ENCODE peak calls at places on chromosomes 2 and 18, in eight cellular contexts. U is breast epithelium, X is spleen, W is SK-N-SH, I is HepG2, P is GM12878, T is GM23338, N is esophagus muscularis mucosa. Y is an unnamed sample. For H3K4me1, the result is how much of the 10 kb centered on the place peaks cover.

GRCh38 chr18:39737869-39738268 is 2172.3 kb upstream of the CELF4 start:
- DNase-seq in T (no peak), P (no peak), W (no peak), N (no peak), X (no peak), I (no peak), U (no peak), Y (no peak)

GRCh38 chr18:23302852-23303527 is 150.1 kb upstream of the RIOK3 start:
- DNase-seq in U (no peak), W (no peak), T (no peak), P (no peak), I (no peak), N (no peak), X (no peak), Y (no peak)

GRCh38 chr18:36298113-36298701 is 694 bp downstream of the FHOD3 start:
- DNase-seq in T (peak), U (no peak), I (no peak), W (peak), X (peak), P (no peak), N (peak), Y (no peak)

GRCh38 chr2:142718731-142719130 is 158.7 kb upstream of the KYNU start:
- DNase-seq in T (no peak), U (no peak), P (no peak), X (no peak), I (no peak), N (no peak), W (no peak), Y (no peak)

GRCh38 chr2:204529795-204530463 is 15.3 kb upstream of the PARD3B start:
- DNase-seq in N (no peak), T (no peak), U (no peak), X (no peak), W (no peak), I (no peak), P (peak), Y (no peak)

GRCh38 chr2:153059338-153060052 is 341.1 kb downstream of the ARL6IP6 start:
- DNase-seq in X (no peak), U (no peak), I (peak), P (no peak), N (no peak), W (no peak), T (peak), Y (no peak)

GRCh38 chr2:194062401-194062800 is 1594.6 kb upstream of the SLC39A10 start:
- DNase-seq in P (no peak), U (no peak), I (no peak), N (no peak), W (no peak), T (no peak), X (no peak), Y (no peak)

GRCh38 chr2:24597181-24597870 is 106.3 kb downstream of the NCOA1 start:
- DNase-seq in U (no peak), T (no peak), P (no peak), I (no peak), X (no peak), N (no peak), W (no peak), Y (no peak)

GRCh38 chr2:12502759-12503158 is 214.0 kb upstream of the TRIB2 start:
- DNase-seq in U (no peak), P (no peak), W (no peak), T (no peak), I (no peak), N (peak), X (no peak), Y (no peak)

GRCh38 chr2:65630643-65631042 is 198.2 kb upstream of the SPRED2 start:
- DNase-seq in X (no peak), P (no peak), U (no peak), T (no peak), W (no peak), I (no peak), N (peak), Y (no peak)

GRCh38 chr2:49240608-49241007 is 86.3 kb upstream of the FSHR start:
- DNase-seq in P (no peak), I (peak), W (no peak), N (no peak), T (no peak), X (no peak), U (no peak), Y (no peak)

GRCh38 chr2:147463881-147464520 is 380.8 kb upstream of the ACVR2A start:
- DNase-seq in P (no peak), W (no peak), N (no peak), T (no peak), U (no peak), X (no peak), I (peak), Y (no peak)

GRCh38 chr18:79392226-79392625 is 3.5 kb upstream of the NFATC1 start:
- DNase-seq in I (no peak), T (no peak), N (no peak), P (no peak), U (no peak), W (no peak), X (peak), Y (no peak)

GRCh38 chr2:154173919-154174318 is 302.2 kb downstream of the GALNT13 start:
- DNase-seq in I (no peak), P (no peak), W (no peak), X (no peak), T (no peak), U (no peak), N (no peak), Y (no peak)

GRCh38 chr2:26581266-26581990 is 59.7 kb downstream of the CIB4 start:
- DNase-seq in P (no peak), N (no peak), T (no peak), I (no peak), X (peak), U (no peak), W (peak), Y (peak)

GRCh38 chr2:98771771-98772521 is 41.0 kb upstream of the MGAT4A start:
- DNase-seq in I (no peak), N (peak), P (no peak), U (no peak), W (no peak), X (peak), T (no peak), Y (no peak)

GRCh38 chr2:65655000-65655399 is 222.6 kb upstream of the SPRED2 start:
- DNase-seq in N (no peak), P (no peak), U (no peak), X (no peak), T (no peak), W (no peak), I (no peak), Y (no peak)

GRCh38 chr2:64832926-64833325 is 156.3 kb upstream of the SLC1A4 start:
- DNase-seq in W (no peak), I (no peak), P (no peak), U (no peak), N (no peak), T (no peak), X (no peak), Y (no peak)

GRCh38 chr2:70769450-70769849 is 1.4 kb upstream of the ADD2 start:
- DNase-seq in I (no peak), P (no peak), X (no peak), N (no peak), U (no peak), T (no peak), W (no peak), Y (no peak)

GRCh38 chr2:177334940-177335543 is 57.5 kb upstream of the AGPS start:
- DNase-seq in T (peak), W (peak), I (peak), U (no peak), P (no peak), X (no peak), N (no peak), Y (no peak)

GRCh38 chr18:22171839-22172582 is 2.6 kb downstream of the GATA6 start:
- DNase-seq in X (no peak), N (peak), W (no peak), I (no peak), T (no peak), U (no peak), P (no peak), Y (no peak)

GRCh38 chr2:184210329-184210728 is 388.0 kb upstream of the ZNF804A start:
- DNase-seq in W (no peak), P (no peak), I (no peak), N (no peak), U (no peak), X (no peak), T (no peak), Y (no peak)

GRCh38 chr2:21667638-21668037 is 543.9 kb downstream of the TDRD15 start:
- DNase-seq in I (no peak), N (peak), T (no peak), P (no peak), U (no peak), W (no peak), X (no peak), Y (no peak)

GRCh38 chr2:100748673-100749072 is 71.3 kb upstream of the NPAS2 start:
- DNase-seq in I (no peak), X (no peak), T (no peak), W (no peak), P (no peak), N (no peak), U (no peak), Y (no peak)

GRCh38 chr2:45002661-45003210 is 6.5 kb downstream of the SIX2 start:
- DNase-seq in I (no peak), W (no peak), T (peak), X (no peak), N (no peak), U (no peak), P (no peak), Y (no peak)

GRCh38 chr2:133718688-133719201 is 150.5 kb upstream of the NCKAP5 start:
- DNase-seq in X (no peak), T (no peak), N (no peak), I (no peak), U (no peak), P (no peak), W (peak), Y (no peak)

GRCh38 chr18:22504665-22505064 is 87.0 kb upstream of the CTAGE1 start:
- DNase-seq in I (no peak), P (no peak), X (no peak), T (no peak), U (no peak), N (no peak), W (no peak), Y (no peak)

GRCh38 chr2:158128168-158128973 is 26.7 kb downstream of the UPP2 start:
- DNase-seq in T (no peak), N (no peak), U (no peak), X (no peak), W (no peak), I (peak), P (no peak), Y (no peak)

GRCh38 chr18:74897971-74898657 is 300.4 kb downstream of the ZNF407 start:
- DNase-seq in U (no peak), W (no peak), X (no peak), T (no peak), P (no peak), I (no peak), N (no peak), Y (no peak)

GRCh38 chr18:78986018-78986481 is 6.4 kb downstream of the SALL3 start:
- DNase-seq in T (peak), N (no peak), I (peak), W (peak), X (no peak), P (no peak), U (no peak), Y (no peak)

DNA sequence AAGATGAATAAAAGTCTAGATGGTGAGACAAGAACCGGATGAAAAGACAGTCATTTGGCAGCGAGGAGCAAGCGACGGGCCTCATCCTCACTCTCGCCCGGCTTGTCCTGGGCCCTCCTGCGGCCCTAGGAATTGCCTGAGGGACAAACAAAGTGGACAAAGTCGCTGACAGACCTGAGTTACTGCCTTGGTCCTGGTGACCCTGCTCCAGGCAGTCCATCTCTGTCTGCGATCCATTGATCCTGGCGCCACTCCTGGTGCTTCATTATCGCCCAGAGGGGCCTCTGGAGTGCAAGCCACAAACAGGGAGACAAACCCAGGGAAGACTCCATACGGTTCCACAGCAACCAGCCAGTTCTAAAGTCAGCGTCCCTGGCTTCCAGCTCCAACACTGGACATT is 24.3 kb upstream of the PUM2 start:
- DNase-seq in P (no peak), X (no peak), W (no peak), I (no peak), U (no peak), N (no peak), T (no peak), Y (no peak)
- TF ChIP-seq POLR2AphosphoS5 in P (no peak), X (no peak), W (no peak), I (no peak), U (no peak), N (no peak), T (no peak), Y (no peak)

GRCh38 chr2:85737481-85737880 is 16.3 kb upstream of the ATOH8 start:
- DNase-seq in W (no peak), N (peak), X (no peak), T (no peak), P (no peak), I (peak), U (peak), Y (peak)
- H3K4me1 ChIP-seq in W (under half), N (half or more), X (under half), T (under half), P (under half), I (under half), U (under half), Y (half or more)

DNA sequence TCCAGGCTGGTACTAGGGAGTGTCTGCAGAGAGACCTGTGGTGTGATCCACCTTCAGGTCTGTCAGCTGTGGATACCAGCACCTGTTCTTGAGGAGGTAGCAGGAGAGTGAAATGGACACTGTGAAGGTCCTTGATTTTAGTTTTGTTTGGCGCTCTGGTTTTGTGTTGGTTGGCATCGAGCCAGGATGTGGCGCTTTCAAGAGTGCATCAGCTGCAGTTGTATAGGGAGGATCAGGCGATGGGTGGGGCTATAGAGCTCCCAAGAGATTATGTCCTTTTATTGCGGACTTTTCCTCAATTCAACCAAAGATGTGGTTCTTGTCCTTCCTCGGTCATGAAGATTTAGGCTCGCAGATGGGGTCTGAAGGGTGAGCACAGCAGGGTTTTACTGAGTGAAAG is 37.5 kb downstream of the SLC39A10 start:
- DNase-seq in I (no peak), W (no peak), U (no peak), T (no peak), P (no peak), N (no peak), X (no peak), Y (no peak)
- TF ChIP-seq POLR2AphosphoS5 in I (no peak), W (no peak), U (no peak), T (no peak), P (no peak), N (no peak), X (no peak), Y (no peak)

DNA sequence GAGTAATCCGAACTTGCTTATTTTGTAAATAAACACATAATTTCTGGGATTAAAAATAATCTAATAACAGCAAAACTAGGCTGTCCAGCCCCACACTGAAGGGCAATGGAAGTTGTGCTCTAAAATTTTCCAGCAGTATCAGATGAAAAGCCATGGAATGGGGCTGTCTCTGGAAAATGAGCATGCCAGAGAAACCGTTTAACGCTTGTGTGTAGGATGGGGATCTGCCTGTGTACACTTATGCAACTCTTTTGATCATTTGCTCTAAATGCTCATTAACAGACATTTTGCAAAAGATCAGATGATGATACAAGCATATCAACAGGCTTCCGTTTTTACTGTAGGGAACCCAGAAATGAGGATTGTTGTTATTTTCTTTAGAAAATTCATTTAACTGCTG is 177.6 kb downstream of the SLC8A1 start:
- DNase-seq in P (no peak), N (no peak), I (no peak), X (no peak), U (no peak), T (no peak), W (no peak), Y (no peak)
- H3K4me1 ChIP-seq in P (under half), N (half or more), I (under half), X (under half), U (under half), T (under half), W (under half), Y (under half)

DNA sequence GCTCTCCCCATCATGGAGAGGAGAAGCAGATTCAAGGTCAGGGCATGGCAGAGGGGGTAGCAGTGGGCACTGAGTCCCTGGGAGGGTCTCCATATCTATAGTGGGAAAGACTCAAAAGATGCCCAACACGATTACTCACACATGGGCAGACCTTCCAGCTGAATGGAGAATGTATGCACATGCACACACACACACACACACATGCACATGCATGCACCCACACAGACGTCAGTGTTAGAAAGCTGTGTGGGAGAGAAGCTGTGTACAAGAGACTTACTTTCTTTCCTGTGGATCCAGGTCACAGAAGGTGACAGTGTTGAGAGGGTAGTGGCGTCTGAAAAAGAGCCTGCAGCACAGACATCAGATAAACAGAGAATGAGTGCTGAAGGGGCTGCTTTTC is 194.5 kb downstream of the TNS1 start:
- DNase-seq in N (no peak), P (no peak), U (no peak), T (no peak), W (no peak), I (no peak), X (no peak), Y (no peak)
- TF ChIP-seq POLR2AphosphoS5 in N (no peak), P (no peak), U (no peak), T (no peak), W (no peak), I (no peak), X (no peak), Y (no peak)

GRCh38 chr18:3040881-3041280 is 27.9 kb upstream of the LPIN2 start:
- DNase-seq in W (no peak), U (no peak), N (peak), I (no peak), X (no peak), T (no peak), P (no peak), Y (no peak)
- H3K4me1 ChIP-seq in W (under half), U (under half), N (under half), I (half or more), X (under half), T (under half), P (under half), Y (under half)

DNA sequence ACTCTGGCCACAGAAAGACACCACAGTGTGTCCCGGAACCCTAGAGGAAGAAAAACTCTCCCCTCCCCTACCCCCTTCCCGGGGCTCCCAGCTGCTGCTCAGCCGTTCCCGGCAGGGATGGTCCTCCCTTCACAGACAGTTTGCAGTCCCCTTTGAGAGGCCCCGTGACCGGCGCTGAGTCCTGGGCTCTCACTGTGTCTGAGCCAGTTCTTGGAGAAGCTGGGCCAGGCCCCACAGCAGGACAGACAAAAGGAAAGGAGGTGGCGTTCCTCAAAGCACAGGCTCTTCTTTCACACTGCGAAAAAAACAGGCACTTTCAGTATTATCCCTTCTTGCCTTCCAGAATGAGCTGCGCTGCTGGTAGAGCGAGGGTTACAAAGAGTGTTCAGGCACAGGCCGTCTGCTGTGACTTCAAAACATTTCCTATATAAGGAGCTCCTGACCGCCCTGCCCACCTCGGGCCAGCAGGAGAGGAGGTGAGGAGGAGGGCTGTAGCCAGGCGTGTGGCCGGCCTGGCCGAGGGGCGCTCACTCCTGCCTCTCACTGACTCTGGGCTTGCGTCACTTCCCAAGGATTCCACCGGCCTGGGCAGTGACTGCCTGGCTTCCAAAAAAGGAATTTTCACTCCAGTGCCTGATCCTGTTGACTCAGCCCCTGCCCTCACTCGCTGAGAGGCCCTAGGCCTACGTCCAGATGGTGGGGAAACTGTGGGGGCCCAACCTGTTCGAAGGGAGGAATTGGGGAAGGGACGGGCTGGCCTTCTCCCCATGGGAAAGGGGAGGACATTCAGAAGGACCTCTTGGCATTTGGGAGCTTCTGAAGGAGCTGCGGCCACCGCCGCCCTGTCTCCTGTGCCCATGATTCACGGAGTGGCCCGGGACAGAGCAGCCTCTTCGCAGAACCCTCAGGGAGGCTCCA is 24.9 kb downstream of the CIDEA start:
- DNase-seq in W (no peak), T (peak), X (no peak), I (peak), N (peak), P (no peak), U (peak), Y (peak)
- TF ChIP-seq POLR2AphosphoS5 in W (no peak), T (peak), X (peak), I (no peak), N (peak), P (no peak), U (peak), Y (no peak)

DNA sequence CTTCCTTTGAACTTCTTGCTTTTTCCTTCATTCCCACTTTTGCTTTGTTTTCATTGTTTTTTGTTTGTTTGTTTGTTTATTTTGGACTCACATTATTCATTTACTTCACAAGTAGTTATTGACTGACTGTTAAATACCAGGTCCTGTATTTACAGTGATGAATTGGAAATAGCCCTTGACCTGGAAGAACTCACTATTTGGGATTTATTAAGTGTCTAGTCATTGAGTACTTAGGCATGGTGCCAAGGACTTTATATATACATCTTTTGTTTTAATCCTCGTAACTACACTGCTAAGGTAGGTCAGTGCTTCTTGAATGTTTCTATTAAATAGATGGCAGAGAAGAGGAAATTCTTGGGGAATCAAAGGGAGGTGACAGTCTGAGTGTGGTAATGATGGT is 11.1 kb downstream of the SPOPL start:
- DNase-seq in X (no peak), U (no peak), T (no peak), N (no peak), P (no peak), W (no peak), I (peak), Y (no peak)
- H3K4me1 ChIP-seq in X (under half), U (under half), T (under half), N (under half), P (under half), W (under half), I (under half), Y (under half)

GRCh38 chr2:189506514-189506976 is 65.3 kb downstream of the WDR75 start:
- DNase-seq in W (no peak), N (no peak), T (no peak), U (no peak), P (no peak), I (peak), X (no peak), Y (no peak)
- TF ChIP-seq POLR2AphosphoS5 in W (no peak), N (no peak), T (no peak), U (no peak), P (no peak), I (no peak), X (no peak), Y (no peak)